ENCODE peak calls at places on chromosomes 6 and 20, in six cellular contexts. I is GM23338, O is hepatocyte, B is fibroblast of lung, Y is PC-9, Z is endothelial cell of umbilical vein. N is an unnamed sample. For H3K79me2, the result is how much of the 10 kb centered on the place peaks cover.

GRCh38 chr6:137813308-137813707 is 53.8 kb upstream of the TNFAIP3 start:
- DNase-seq in I (no peak), O (no peak), B (peak), Y (no peak), Z (no peak), N (no peak)

GRCh38 chr6:38131527-38131965 is 312.0 kb downstream of the ZFAND3 start:
- DNase-seq in I (no peak), O (no peak), B (peak), Y (no peak), Z (no peak), N (peak)

GRCh38 chr20:53942973-53943372 is 127.4 kb downstream of the BCAS1 start:
- DNase-seq in I (no peak), O (no peak), B (no peak), Y (no peak), Z (no peak), N (no peak)

GRCh38 chr6:109056661-109057060 is 38.0 kb downstream of the SESN1 start:
- DNase-seq in I (no peak), O (no peak), B (no peak), Y (no peak), Z (no peak), N (no peak)

GRCh38 chr6:9851541-9852380 is 563.1 kb downstream of the TFAP2A start:
- DNase-seq in I (peak), O (peak), B (peak), Y (peak), Z (no peak), N (peak)

GRCh38 chr20:6037082-6037481 is 16.8 kb downstream of the LRRN4 start:
- DNase-seq in I (no peak), O (no peak), B (no peak), Y (no peak), Z (no peak), N (no peak)

GRCh38 chr6:106143582-106144139 is 57.5 kb downstream of the PRDM1 start:
- DNase-seq in I (no peak), O (no peak), B (no peak), Y (no peak), Z (no peak), N (no peak)

GRCh38 chr6:85644374-85644762 is 1.7 kb upstream of the SYNCRIP start:
- DNase-seq in I (no peak), O (peak), B (no peak), Y (no peak), Z (no peak), N (no peak)

GRCh38 chr6:16723833-16724232 is 37.4 kb downstream of the ATXN1 start:
- DNase-seq in I (peak), O (peak), B (peak), Y (peak), Z (peak), N (peak)

GRCh38 chr20:23257848-23258746 is 92.5 kb upstream of the NXT1 start:
- DNase-seq in I (no peak), O (no peak), B (peak), Y (no peak), Z (peak), N (peak)

GRCh38 chr20:45407067-45407745 is 883 bp upstream of the DBNDD2 start:
- DNase-seq in I (peak), O (peak), B (peak), Y (peak), Z (peak), N (peak)

GRCh38 chr6:157271911-157272310 is 51.4 kb downstream of the TMEM242 start:
- DNase-seq in I (no peak), O (no peak), B (no peak), Y (no peak), Z (no peak), N (no peak)

DNA sequence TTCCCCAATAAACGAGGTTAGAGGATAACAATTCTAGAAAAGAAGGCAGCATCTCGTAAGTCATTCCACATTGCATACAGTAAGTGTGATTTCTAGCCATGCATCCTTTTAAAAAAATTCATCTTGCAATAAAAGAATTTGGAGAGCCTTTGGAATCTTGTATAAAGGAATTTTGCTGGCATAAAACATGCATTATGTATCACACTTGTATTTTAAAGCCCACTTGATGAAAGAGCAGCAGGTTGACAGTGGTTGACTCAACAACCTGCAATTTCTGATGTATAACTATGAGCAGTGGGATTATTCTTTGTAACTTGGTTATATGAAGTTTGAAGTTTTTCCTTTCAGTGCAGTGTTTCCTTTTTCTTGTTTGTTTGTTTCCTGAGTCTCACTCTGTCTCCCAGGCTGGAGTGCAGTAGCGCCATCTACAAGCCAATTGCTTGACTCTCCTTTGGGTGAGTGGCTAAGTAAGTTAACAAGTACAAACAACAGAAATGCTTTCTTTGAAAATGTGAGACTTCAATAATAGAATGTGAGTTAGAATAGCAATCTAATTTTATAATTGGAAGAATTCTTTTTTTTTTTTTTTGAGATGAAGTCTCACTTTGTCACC is 39.9 kb downstream of the JARID2 start:
- DNase-seq in I (no peak), O (no peak), B (peak), Y (no peak), Z (peak), N (peak)
- H3K79me2 ChIP-seq in I (half or more), O (half or more), B (under half), Y (half or more), Z (under half), N (half or more)

DNA sequence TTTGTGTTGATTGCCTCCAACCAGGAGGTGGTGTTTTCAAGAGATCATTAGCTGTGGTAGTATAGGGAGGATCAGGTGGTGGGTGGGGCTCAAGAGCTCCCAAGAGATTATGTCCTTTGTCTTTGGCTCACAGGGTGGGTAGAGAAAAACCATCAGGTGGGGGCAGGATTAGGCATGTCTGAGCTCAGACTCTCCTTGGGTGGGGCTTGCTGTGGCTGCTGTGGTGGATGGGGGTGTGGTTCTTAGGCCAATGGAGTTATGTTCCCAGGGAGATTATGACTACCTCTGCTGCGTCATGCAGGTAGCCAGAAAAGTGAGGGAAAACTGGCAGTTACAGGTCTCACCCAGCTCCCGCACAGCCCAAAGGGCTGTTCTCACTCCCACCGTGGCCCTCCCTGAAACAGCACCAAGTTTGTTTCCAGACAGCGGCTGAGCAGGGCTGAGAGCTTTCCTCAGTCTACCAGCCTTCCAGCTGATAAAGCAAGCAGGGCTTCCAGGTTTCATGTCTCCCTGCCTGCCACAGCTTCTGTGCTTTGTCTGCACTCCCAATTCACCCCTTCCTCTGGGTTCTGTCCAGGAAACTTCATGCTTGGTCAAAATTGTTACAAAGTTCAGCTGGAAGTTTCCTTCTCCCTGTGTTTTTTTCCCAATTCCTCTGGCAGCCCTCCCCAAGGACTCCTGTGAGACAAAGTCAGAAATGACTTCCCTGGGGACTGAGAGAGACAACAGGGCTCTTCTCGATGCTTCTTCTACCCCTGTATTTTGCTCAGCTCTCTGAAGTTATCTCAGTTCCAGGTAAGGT is 481.1 kb upstream of the MAN1A1 start:
- DNase-seq in I (no peak), O (no peak), B (no peak), Y (peak), Z (no peak), N (no peak)
- TF ChIP-seq EZH2 in I (no peak), O (no peak), B (no peak), Y (no peak), Z (no peak), N (no peak)

GRCh38 chr6:110809792-110810191 is 5.5 kb downstream of the CDK19 start:
- DNase-seq in I (no peak), O (no peak), B (no peak), Y (no peak), Z (no peak), N (no peak)
- H3K79me2 ChIP-seq in I (half or more), O (half or more), B (under half), Y (half or more), Z (under half), N (under half)

GRCh38 chr20:26207237-26207966 is 510.7 kb upstream of the ZNF337 start:
- DNase-seq in I (no peak), O (no peak), B (no peak), Y (no peak), Z (no peak), N (no peak)
- TF ChIP-seq EZH2 in I (no peak), O (no peak), B (no peak), Y (no peak), Z (no peak), N (no peak)

GRCh38 chr6:89082439-89082838 is 1.9 kb downstream of the PNRC1 start:
- DNase-seq in I (peak), O (peak), B (peak), Y (no peak), Z (peak), N (peak)
- H3K79me2 ChIP-seq in I (under half), O (half or more), B (under half), Y (under half), Z (under half), N (under half)

GRCh38 chr6:166757226-166758135 is 130.4 kb upstream of the RPS6KA2 start:
- DNase-seq in I (no peak), O (peak), B (peak), Y (no peak), Z (no peak), N (peak)
- TF ChIP-seq EZH2 in I (no peak), O (no peak), B (no peak), Y (no peak), Z (no peak), N (no peak)

GRCh38 chr6:43476744-43477143 is 626 bp upstream of the TJAP1 start:
- DNase-seq in I (no peak), O (no peak), B (no peak), Y (no peak), Z (no peak), N (no peak)

GRCh38 chr6:43481075-43481474 is 3.7 kb downstream of the TJAP1 start:
- DNase-seq in I (no peak), O (no peak), B (no peak), Y (no peak), Z (no peak), N (no peak)

GRCh38 chr6:43478008-43478372 is 620 bp downstream of the TJAP1 start:
- DNase-seq in I (no peak), O (no peak), B (no peak), Y (no peak), Z (no peak), N (no peak)

GRCh38 chr6:43477235-43478007 is at the start of gene TJAP1:
- DNase-seq in I (peak), O (peak), B (peak), Y (peak), Z (peak), N (peak)

DNA sequence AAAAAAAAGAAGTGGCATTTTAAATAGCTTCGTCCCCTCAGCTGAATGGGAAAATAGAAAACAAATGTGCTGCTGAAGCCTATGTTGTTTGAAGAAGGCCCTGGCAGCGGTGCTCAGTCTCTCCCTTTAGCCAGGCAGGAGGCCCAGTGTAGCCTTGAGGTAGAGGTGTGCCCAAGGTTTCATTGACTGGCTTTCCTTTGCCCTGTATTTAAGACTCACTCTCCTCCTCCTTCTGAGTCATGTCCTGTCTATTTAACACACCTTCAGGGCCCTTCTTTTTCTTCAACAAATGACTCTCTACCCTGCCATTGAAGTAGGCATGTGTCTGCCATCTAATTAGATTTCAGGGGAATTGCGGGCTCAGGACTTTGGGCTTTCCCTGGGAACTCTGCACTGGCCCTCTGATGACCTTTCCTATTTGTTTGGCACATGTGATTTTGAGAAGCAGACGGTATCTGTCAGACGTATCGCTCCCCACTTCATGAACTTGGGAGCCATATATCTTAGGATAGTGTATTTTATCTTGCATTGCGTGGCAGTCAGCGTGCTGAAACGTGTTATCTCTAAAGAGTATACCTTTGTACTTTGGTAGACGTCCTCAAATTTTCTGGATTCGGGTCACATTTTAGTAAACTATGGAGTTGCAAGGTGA is 4.3 kb downstream of the TJAP1 start:
- DNase-seq in I (peak), O (no peak), B (no peak), Y (peak), Z (no peak), N (no peak)
- H3K79me2 ChIP-seq in I (half or more), O (half or more), B (under half), Y (half or more), Z (under half), N (half or more)